ENCODE peak calls at places on chromosomes 3 and 15, in five cellular contexts. S is GM12865, T is hepatocyte, E is GM13977, H is bronchial epithelial cell. M is an unnamed sample.

GRCh38 chr3:20154928-20155327 is 31.1 kb downstream of the SGO1 start:
- DNase-seq in S (peak; percentile 10), T (no peak), E (no peak), H (peak; percentile 4), M (no peak)

GRCh38 chr3:67655364-67656121 is 1.1 kb upstream of the SUCLG2 start:
- DNase-seq in S (peak; percentile 92), T (no peak), E (peak; percentile 14), H (no peak), M (no peak)

GRCh38 chr15:57769266-57769665 is 62.8 kb downstream of the POLR2M start:
- DNase-seq in S (no peak), T (no peak), E (no peak), H (no peak), M (no peak)

GRCh38 chr3:39180546-39181346 is 11.6 kb downstream of the XIRP1 start:
- DNase-seq in S (peak; percentile 92), T (peak; percentile 98), E (peak; percentile 97), H (peak; percentile 73), M (no peak)

GRCh38 chr15:42359990-42360389 is 689 bp downstream of the CAPN3 start:
- DNase-seq in S (no peak), T (no peak), E (no peak), H (no peak), M (no peak)

GRCh38 chr3:174620138-174620537 is 239.0 kb upstream of the NAALADL2 start:
- DNase-seq in S (no peak), T (no peak), E (no peak), H (peak; percentile 33), M (no peak)

GRCh38 chr3:186209810-186210752 is 101.2 kb upstream of the ETV5 start:
- DNase-seq in S (peak; percentile 16), T (peak; percentile 68), E (no peak), H (peak; percentile 71), M (no peak)

GRCh38 chr3:139124197-139124596 is 79.5 kb upstream of the PRR23C start:
- DNase-seq in S (no peak), T (no peak), E (no peak), H (no peak), M (no peak)

GRCh38 chr15:63408514-63408913 is 26.9 kb upstream of the CA12 start:
- DNase-seq in S (no peak), T (no peak), E (no peak), H (no peak), M (no peak)

GRCh38 chr3:172034786-172035685 is 4.3 kb upstream of the FNDC3B start:
- DNase-seq in S (peak; percentile 33), T (peak; percentile 30), E (no peak), H (peak; percentile 51), M (no peak)

GRCh38 chr3:69250014-69250413 is 127.6 kb upstream of the LMOD3 start:
- DNase-seq in S (no peak), T (peak; percentile 81), E (no peak), H (no peak), M (peak; percentile 93)

GRCh38 chr15:48109856-48110531 is 10.8 kb upstream of the SLC24A5 start:
- DNase-seq in S (no peak), T (no peak), E (no peak), H (no peak), M (no peak)

GRCh38 chr3:117547956-117548550 is 838.5 kb downstream of the TUSC7 start:
- DNase-seq in S (no peak), T (no peak), E (no peak), H (peak; percentile 95), M (peak; percentile 96)

GRCh38 chr3:64717411-64717810 is 29.6 kb upstream of the ADAMTS9 start:
- DNase-seq in S (no peak), T (no peak), E (no peak), H (no peak), M (no peak)

GRCh38 chr3:80285370-80285769 is 517.6 kb upstream of the ROBO1 start:
- DNase-seq in S (no peak), T (peak; percentile 4), E (no peak), H (no peak), M (no peak)

GRCh38 chr3:112086857-112087524 is 802 bp downstream of the C3orf52 start:
- DNase-seq in S (no peak), T (peak; percentile 16), E (no peak), H (peak; percentile 90), M (no peak)

GRCh38 chr3:77620009-77620408 is 580.1 kb downstream of the ROBO2 start:
- DNase-seq in S (no peak), T (no peak), E (no peak), H (peak; percentile 46), M (peak; percentile 1)

GRCh38 chr3:53618946-53619345 is 124.5 kb downstream of the CACNA1D start:
- DNase-seq in S (no peak), T (no peak), E (no peak), H (no peak), M (no peak)

GRCh38 chr15:63573533-63573932 is 23.7 kb upstream of the FBXL22 start:
- DNase-seq in S (no peak), T (no peak), E (no peak), H (no peak), M (no peak)

GRCh38 chr15:99925661-99926461 is 192.6 kb upstream of the LYSMD4 start:
- DNase-seq in S (peak; percentile 69), T (peak; percentile 44), E (peak; percentile 66), H (peak; percentile 72), M (no peak)

GRCh38 chr3:180049391-180049790 is 12.7 kb upstream of the PEX5L start:
- DNase-seq in S (no peak), T (no peak), E (no peak), H (no peak), M (no peak)

GRCh38 chr15:99963096-99963825 is 230.0 kb upstream of the LYSMD4 start:
- DNase-seq in S (no peak), T (no peak), E (no peak), H (peak; percentile 96), M (peak; percentile 40)

GRCh38 chr15:50280271-50280670 is 14.7 kb upstream of the HDC start:
- DNase-seq in S (no peak), T (no peak), E (no peak), H (peak; percentile 62), M (peak; percentile 30)

GRCh38 chr15:64870350-64870749 is 28.6 kb downstream of the PLEKHO2 start:
- DNase-seq in S (no peak), T (no peak), E (no peak), H (no peak), M (no peak)

GRCh38 chr3:194250104-194251002 is 100.8 kb downstream of the CPN2 start:
- DNase-seq in S (no peak), T (peak; percentile 76), E (no peak), H (no peak), M (no peak)

GRCh38 chr3:134371542-134372324 is 2.5 kb downstream of the AMOTL2 start:
- DNase-seq in S (no peak), T (no peak), E (no peak), H (no peak), M (peak; percentile 53)
- TF ChIP-seq CTCF in S (no peak), T (peak; percentile 13), E (no peak), H (no peak), M (peak; percentile 33)

GRCh38 chr3:159669753-159670152 is 318.9 kb upstream of the IL12A start:
- DNase-seq in S (no peak), T (peak; percentile 73), E (no peak), H (peak; percentile 75), M (no peak)

GRCh38 chr3:159675285-159675684 is 313.4 kb upstream of the IL12A start:
- DNase-seq in S (no peak), T (no peak), E (no peak), H (peak; percentile 53), M (no peak)

GRCh38 chr3:159674583-159674982 is 314.1 kb upstream of the IL12A start:
- DNase-seq in S (no peak), T (no peak), E (no peak), H (peak; percentile 63), M (no peak)

GRCh38 chr3:159669024-159669476 is 319.6 kb upstream of the IL12A start:
- DNase-seq in S (no peak), T (peak; percentile 58), E (no peak), H (peak; percentile 33), M (peak; percentile 87)

GRCh38 chr3:159672728-159673471 is 315.7 kb upstream of the IL12A start:
- DNase-seq in S (peak; percentile 24), T (no peak), E (no peak), H (peak; percentile 17), M (peak; percentile 15)
- TF ChIP-seq CTCF in S (no peak), T (no peak), E (no peak), H (no peak), M (peak; percentile 28)

GRCh38 chr3:4986611-4987373 is 7.6 kb downstream of the BHLHE40 start:
- DNase-seq in S (peak; percentile 89), T (peak; percentile 98), E (peak; percentile 67), H (peak; percentile 97), M (no peak)
- TF ChIP-seq CTCF in S (no peak), T (peak; percentile 18), E (peak; percentile 7), H (no peak), M (no peak)

GRCh38 chr3:71430941-71431552 is 152.5 kb downstream of the FOXP1 start:
- DNase-seq in S (no peak), T (no peak), E (no peak), H (peak; percentile 85), M (peak; percentile 79)
- TF ChIP-seq CTCF in S (no peak), T (no peak), E (no peak), H (no peak), M (no peak)

DNA sequence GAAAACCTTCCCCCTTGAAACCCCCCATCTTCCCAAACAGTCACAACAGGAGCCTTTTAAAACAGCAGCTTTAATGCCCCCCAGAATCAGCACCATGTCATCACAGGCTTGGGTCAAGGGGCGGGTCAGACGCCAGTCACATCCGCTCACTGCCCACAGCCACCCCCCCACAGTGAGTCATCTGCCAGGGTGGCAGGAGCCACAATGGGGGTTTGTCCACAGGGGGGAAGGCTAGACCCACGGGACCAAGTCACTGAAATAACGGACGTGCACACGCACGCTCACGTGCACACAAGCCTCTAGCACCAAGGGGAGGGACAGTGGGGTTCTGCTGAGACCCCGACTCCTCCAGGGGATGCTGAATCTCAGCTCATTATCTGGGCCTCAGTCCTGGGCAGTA is 441 bp upstream of the UCN2 start:
- DNase-seq in S (peak; percentile 30), T (no peak), E (no peak), H (peak; percentile 56), M (no peak)
- TF ChIP-seq CTCF in S (no peak), T (no peak), E (no peak), H (no peak), M (peak; percentile 5)

DNA sequence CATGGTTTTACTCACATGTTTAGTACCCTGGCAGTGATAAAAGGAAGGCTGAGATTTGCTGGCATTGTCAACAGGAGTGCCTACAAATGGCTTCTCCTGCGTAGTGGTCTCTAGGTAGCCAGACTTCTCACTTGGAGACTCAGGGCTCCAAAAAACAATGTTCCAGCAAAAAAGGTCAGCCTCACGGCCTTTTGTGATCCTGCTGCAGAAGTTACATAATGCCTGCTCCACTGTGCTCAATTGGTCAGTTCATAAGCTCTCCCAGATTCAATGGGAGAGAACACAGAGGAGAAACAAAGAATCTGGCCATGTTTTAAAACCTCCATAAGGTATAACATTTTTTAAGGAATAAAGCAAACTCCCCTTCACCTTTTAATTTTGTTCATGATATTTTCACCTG is 76.1 kb upstream of the CMSS1 start:
- DNase-seq in S (no peak), T (no peak), E (no peak), H (no peak), M (no peak)
- TF ChIP-seq CTCF in S (no peak), T (no peak), E (no peak), H (no peak), M (no peak)

M was measured in epithelial cell of proximal tubule.